ENCODE peak calls at places on chromosome 4, in nine cellular contexts. V is GM06990; A is neural progenitor cell; O is right lobe of liver; Z is activated CD4-positive, CD25-positive, alpha-beta regulatory T cell treated with anti-CD3 and anti-CD28 coated beads, Interleukin-2, amount 50 U/mL, for 16 hours; Q is neural crest cell; Y is activated CD4-positive, alpha-beta T cell treated with anti-CD3 and anti-CD28 coated beads, Interleukin-2, amount 10 ng/mL, durations not matched to agents 7 days and 5 days; W is GM03348; S is HT-29. D is an unnamed sample.

GRCh38 chr4:41939016-41939623 is 3.9 kb downstream of the TMEM33 start:
- DNase-seq in V (no peak), A (no peak), O (no peak), Z (no peak), Q (no peak), Y (no peak), W (no peak), S (no peak), D (no peak)

GRCh38 chr4:82618321-82618720 is 56.5 kb upstream of the TMEM150C start:
- DNase-seq in V (no peak), A (no peak), O (no peak), Z (no peak), Q (no peak), Y (no peak), W (peak), S (no peak), D (no peak)

GRCh38 chr4:114077610-114078009 is 98.2 kb upstream of the ARSJ start:
- DNase-seq in V (no peak), A (no peak), O (no peak), Z (no peak), Q (no peak), Y (no peak), W (peak), S (no peak), D (no peak)

GRCh38 chr4:3307486-3307885 is 14.7 kb downstream of the RGS12 start:
- DNase-seq in V (no peak), A (no peak), O (peak), Z (no peak), Q (no peak), Y (no peak), W (no peak), S (no peak), D (no peak)

GRCh38 chr4:91961504-91961903 is 342.3 kb upstream of the GRID2 start:
- DNase-seq in V (no peak), A (no peak), O (no peak), Z (no peak), Q (no peak), Y (no peak), W (no peak), S (no peak), D (no peak)

GRCh38 chr4:123235431-123235830 is 161.2 kb upstream of the SPRY1 start:
- DNase-seq in V (no peak), A (no peak), O (no peak), Z (no peak), Q (no peak), Y (no peak), W (peak), S (no peak), D (no peak)

GRCh38 chr4:2441393-2442174 is 22.8 kb downstream of the CFAP99 start:
- DNase-seq in V (peak), A (peak), O (no peak), Z (peak), Q (peak), Y (peak), W (peak), S (peak), D (peak)

GRCh38 chr4:114272226-114272625 is 292.8 kb upstream of the ARSJ start:
- DNase-seq in V (no peak), A (no peak), O (no peak), Z (no peak), Q (no peak), Y (no peak), W (peak), S (no peak), D (peak)

GRCh38 chr4:121253961-121254360 is 89.8 kb upstream of the TNIP3 start:
- DNase-seq in V (peak), A (no peak), O (no peak), Z (no peak), Q (no peak), Y (no peak), W (no peak), S (no peak), D (no peak)

GRCh38 chr4:122017296-122017695 is 65.4 kb upstream of the TRPC3 start:
- DNase-seq in V (no peak), A (peak), O (no peak), Z (no peak), Q (no peak), Y (no peak), W (peak), S (no peak), D (no peak)

GRCh38 chr4:172134536-172134935 is 321.3 kb downstream of the GALNTL6 start:
- DNase-seq in V (no peak), A (no peak), O (no peak), Z (no peak), Q (no peak), Y (no peak), W (peak), S (no peak), D (no peak)

GRCh38 chr4:45186249-45186648 is 459.9 kb upstream of the GNPDA2 start:
- DNase-seq in V (no peak), A (no peak), O (no peak), Z (no peak), Q (no peak), Y (no peak), W (no peak), S (no peak), D (no peak)

GRCh38 chr4:110628321-110629213 is 5.7 kb upstream of the PITX2 start:
- DNase-seq in V (no peak), A (peak), O (no peak), Z (no peak), Q (no peak), Y (no peak), W (no peak), S (no peak), D (no peak)

GRCh38 chr4:6632125-6632524 is 8.4 kb upstream of the MRFAP1 start:
- DNase-seq in V (no peak), A (no peak), O (no peak), Z (no peak), Q (no peak), Y (no peak), W (no peak), S (no peak), D (no peak)